ENCODE peak calls at places on chromosomes 2 and 18, in ten cellular contexts. U is AG04449, H is NT2/D1, X is HAP-1, J is aorta, B is lower leg skin, G is fibroblast of pulmonary artery, I is IMR-90, M is GM23338, Q is vagina. D is an unnamed sample.

GRCh38 chr2:180523629-180524340 is 456.6 kb upstream of the UBE2E3 start:
- DNase-seq in M (no peak), H (no peak), G (peak), I (peak), U (peak), X (no peak), B (peak), J (no peak), Q (no peak), D (no peak)

GRCh38 chr2:12096425-12096824 is 350.0 kb downstream of the LPIN1 start:
- DNase-seq in Q (peak), X (no peak), I (no peak), U (no peak), G (no peak), H (peak), B (no peak), M (peak), J (no peak), D (peak)

GRCh38 chr2:69711971-69712370 is 30.0 kb upstream of the ANXA4 start:
- DNase-seq in J (no peak), X (no peak), U (no peak), B (no peak), G (no peak), H (no peak), I (no peak), Q (no peak), M (no peak), D (no peak)

GRCh38 chr2:8253781-8254180 is 428.1 kb upstream of the ID2 start:
- DNase-seq in J (no peak), Q (no peak), G (no peak), I (no peak), X (no peak), B (no peak), H (no peak), M (no peak), U (no peak), D (no peak)

GRCh38 chr18:6056171-6056932 is 161.0 kb upstream of the TMEM200C start:
- DNase-seq in U (no peak), I (peak), G (peak), H (no peak), B (no peak), X (no peak), Q (no peak), M (no peak), J (no peak), D (peak)

GRCh38 chr2:42722328-42723190 is 41.4 kb downstream of the OXER1 start:
- DNase-seq in M (peak), B (peak), U (peak), H (peak), I (peak), J (no peak), Q (no peak), X (no peak), G (peak), D (no peak)

GRCh38 chr18:13290856-13291271 is 72.3 kb downstream of the LDLRAD4 start:
- DNase-seq in X (no peak), H (no peak), G (no peak), I (no peak), J (no peak), U (no peak), Q (no peak), M (no peak), B (no peak), D (no peak)

GRCh38 chr2:199457147-199458016 is at the start of gene SATB2:
- DNase-seq in B (no peak), M (no peak), G (peak), J (peak), U (no peak), H (no peak), I (peak), X (peak), Q (no peak), D (peak)

GRCh38 chr2:240981871-240982800 is 16.3 kb upstream of the SNED1 start:
- DNase-seq in I (no peak), G (no peak), M (no peak), B (no peak), U (no peak), X (no peak), Q (no peak), H (no peak), J (peak), D (no peak)

GRCh38 chr18:13563390-13563805 is 163.0 kb downstream of the FAM210A start:
- DNase-seq in B (no peak), M (no peak), H (no peak), G (no peak), Q (no peak), X (no peak), U (no peak), J (no peak), I (no peak), D (no peak)

GRCh38 chr2:12797815-12798214 is 81.1 kb downstream of the TRIB2 start:
- DNase-seq in H (no peak), X (no peak), I (peak), J (no peak), G (peak), B (no peak), M (no peak), Q (no peak), U (no peak), D (no peak)

GRCh38 chr2:2333076-2333475 is 2.0 kb upstream of the MYT1L start:
- DNase-seq in X (no peak), Q (no peak), M (no peak), I (no peak), B (no peak), H (no peak), G (no peak), U (no peak), J (no peak), D (no peak)

GRCh38 chr2:18432999-18433398 is 127.5 kb downstream of the RDH14 start:
- DNase-seq in X (no peak), J (no peak), H (peak), M (peak), G (peak), B (no peak), U (no peak), Q (no peak), I (no peak), D (peak)

GRCh38 chr2:43045866-43046265 is 180.5 kb downstream of the ZFP36L2 start:
- DNase-seq in J (no peak), G (no peak), H (no peak), U (no peak), I (no peak), X (no peak), B (no peak), Q (no peak), M (no peak), D (no peak)

GRCh38 chr2:232951891-232952290 is 61.2 kb downstream of the NGEF start:
- DNase-seq in M (no peak), U (no peak), Q (no peak), G (peak), H (no peak), J (no peak), X (no peak), I (no peak), B (no peak), D (no peak)

GRCh38 chr2:236971919-236972381 is 113.7 kb upstream of the COPS8 start:
- DNase-seq in Q (no peak), X (no peak), J (no peak), M (no peak), G (no peak), H (no peak), B (no peak), U (no peak), I (no peak), D (no peak)
- H3K4me3 ChIP-seq in Q (no peak), X (no peak), J (no peak), M (no peak), G (no peak), H (no peak), B (no peak), U (no peak), I (no peak), D (no peak)

GRCh38 chr2:86809481-86810121 is 18.9 kb upstream of the CD8A start:
- DNase-seq in H (no peak), G (no peak), I (no peak), U (no peak), X (no peak), B (no peak), Q (no peak), M (peak), J (no peak), D (peak)

GRCh38 chr2:86807462-86808275 is 17.0 kb upstream of the CD8A start:
- DNase-seq in M (peak), U (no peak), Q (no peak), X (peak), G (peak), B (peak), J (no peak), I (no peak), H (no peak), D (peak)

GRCh38 chr2:86807121-86807461 is 16.4 kb upstream of the CD8A start:
- DNase-seq in B (no peak), X (no peak), H (no peak), Q (no peak), U (no peak), I (no peak), M (no peak), G (no peak), J (no peak), D (no peak)

GRCh38 chr2:86806059-86806857 is 15.5 kb upstream of the CD8A start:
- DNase-seq in Q (no peak), X (no peak), I (no peak), J (no peak), G (no peak), M (no peak), H (no peak), U (no peak), B (no peak), D (no peak)

DNA sequence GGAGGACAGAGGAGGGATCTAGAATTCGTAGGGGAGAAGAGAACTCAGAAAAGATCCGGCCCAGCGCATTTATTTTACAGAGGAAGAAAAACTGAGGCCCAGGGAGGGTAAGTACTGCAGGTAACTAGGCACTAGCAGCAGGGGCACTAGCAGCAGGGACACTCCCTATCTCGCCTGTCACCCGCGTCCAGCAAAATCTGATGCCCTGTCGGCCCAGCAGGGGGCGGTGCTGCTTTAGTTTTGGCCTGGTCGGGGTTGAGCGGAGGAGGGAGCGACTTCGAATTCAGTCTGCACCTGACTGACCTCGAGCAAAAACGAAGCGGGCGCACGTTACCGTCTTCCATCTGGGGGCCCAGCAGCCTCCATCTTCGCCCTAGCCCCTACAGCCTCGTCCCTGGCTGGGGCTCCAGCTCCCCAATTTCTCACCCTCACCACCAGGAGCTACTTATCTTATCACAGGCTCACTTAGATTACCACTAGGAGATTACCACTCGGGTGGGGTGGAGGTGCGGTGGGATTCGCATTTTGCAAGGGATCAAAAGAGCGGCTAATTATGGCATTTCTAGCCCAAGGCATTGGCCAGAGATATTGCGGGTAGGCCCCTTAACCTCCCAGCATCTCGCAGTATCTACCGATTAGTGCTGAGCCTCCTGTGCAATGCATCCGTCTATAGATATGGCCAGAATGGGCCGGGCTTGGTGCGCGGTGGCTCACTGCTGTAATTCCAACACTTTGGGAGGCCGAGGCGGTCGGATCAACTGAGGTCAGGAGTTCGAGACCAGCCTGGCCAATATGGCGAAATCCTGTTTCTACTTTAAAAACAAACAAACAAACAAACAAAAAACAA is 17.8 kb upstream of the CD8A start:
- DNase-seq in X (peak), J (peak), I (peak), U (peak), B (peak), Q (no peak), G (peak), M (peak), H (peak), D (peak)
- H3K4me3 ChIP-seq in X (peak), J (no peak), I (no peak), U (peak), B (no peak), Q (peak), G (peak), M (peak), H (peak), D (peak)

GRCh38 chr18:8720141-8720540 is 14.8 kb downstream of the MTCL1 start:
- DNase-seq in H (no peak), M (no peak), J (no peak), G (no peak), I (no peak), B (no peak), Q (no peak), U (no peak), X (no peak), D (no peak)
- H3K4me3 ChIP-seq in H (no peak), M (no peak), J (no peak), G (no peak), I (no peak), B (no peak), Q (no peak), U (no peak), X (no peak), D (no peak)

DNA sequence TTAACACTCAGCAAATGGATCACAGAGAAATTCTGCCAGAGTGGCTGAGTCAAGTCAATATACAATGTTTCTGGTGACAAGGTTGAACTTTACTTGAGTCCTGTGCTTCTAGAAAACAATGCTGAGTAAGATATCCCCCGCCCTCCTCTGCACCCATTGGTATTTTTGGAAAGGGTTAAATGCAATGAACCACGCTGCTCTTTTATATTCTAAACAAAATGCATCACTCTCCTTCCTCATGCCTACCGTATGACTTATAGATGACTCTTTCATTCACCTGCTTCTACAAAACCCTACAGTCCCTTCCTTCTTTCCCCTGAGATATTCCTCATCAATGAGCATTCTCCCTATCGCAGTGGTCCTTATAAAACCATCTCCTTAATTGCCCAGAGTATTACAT is 168.8 kb downstream of the TXNL1 start:
- DNase-seq in I (peak), U (no peak), H (no peak), Q (no peak), G (no peak), B (no peak), X (no peak), M (no peak), J (no peak), D (no peak)
- H3K4me3 ChIP-seq in I (no peak), U (no peak), H (no peak), Q (no peak), G (no peak), B (no peak), X (no peak), M (no peak), J (no peak), D (no peak)

GRCh38 chr2:237410949-237411635 is 2.9 kb downstream of the COL6A3 start:
- DNase-seq in M (no peak), B (no peak), J (no peak), G (peak), H (no peak), X (no peak), Q (peak), I (no peak), U (no peak), D (no peak)
- H3K4me3 ChIP-seq in M (no peak), B (peak), J (peak), G (peak), H (no peak), X (no peak), Q (peak), I (peak), U (peak), D (no peak)

GRCh38 chr2:174840436-174840835 is 76.2 kb upstream of the CHRNA1 start:
- DNase-seq in Q (no peak), X (no peak), G (peak), U (peak), I (peak), H (no peak), J (no peak), B (no peak), M (no peak), D (no peak)
- H3K4me3 ChIP-seq in Q (no peak), X (no peak), G (no peak), U (no peak), I (no peak), H (no peak), J (no peak), B (no peak), M (no peak), D (no peak)

GRCh38 chr2:5668682-5669267 is 23.4 kb upstream of the SOX11 start:
- DNase-seq in U (no peak), B (no peak), J (no peak), M (no peak), G (no peak), I (no peak), H (no peak), Q (no peak), X (no peak), D (no peak)

GRCh38 chr2:5673148-5673860 is 18.9 kb upstream of the SOX11 start:
- DNase-seq in B (no peak), X (no peak), H (no peak), J (peak), I (no peak), U (no peak), G (no peak), M (peak), Q (no peak), D (peak)

GRCh38 chr2:5677133-5677532 is 15.1 kb upstream of the SOX11 start:
- DNase-seq in G (no peak), B (no peak), Q (no peak), H (no peak), I (no peak), U (no peak), X (no peak), M (no peak), J (no peak), D (no peak)

GRCh38 chr2:5672749-5673147 is 19.4 kb upstream of the SOX11 start:
- DNase-seq in J (no peak), B (no peak), M (no peak), X (no peak), I (no peak), H (no peak), Q (no peak), G (no peak), U (no peak), D (no peak)

GRCh38 chr2:5673861-5674240 is 18.3 kb upstream of the SOX11 start:
- DNase-seq in I (peak), Q (no peak), G (no peak), M (peak), J (no peak), U (no peak), B (no peak), X (no peak), H (no peak), D (no peak)
- H3K4me3 ChIP-seq in I (peak), Q (no peak), G (no peak), M (peak), J (no peak), U (peak), B (no peak), X (no peak), H (no peak), D (peak)

GRCh38 chr2:219687882-219688559 is 60.6 kb downstream of the SLC4A3 start:
- DNase-seq in I (no peak), G (no peak), X (no peak), U (no peak), M (peak), B (no peak), Q (no peak), H (no peak), J (no peak), D (no peak)

GRCh38 chr2:219689676-219690628 is 62.5 kb downstream of the SLC4A3 start:
- DNase-seq in X (peak), J (no peak), H (peak), U (no peak), Q (no peak), B (peak), I (peak), M (peak), G (peak), D (peak)

GRCh38 chr2:219688560-219689445 is 61.4 kb downstream of the SLC4A3 start:
- DNase-seq in Q (no peak), G (peak), J (peak), X (no peak), B (no peak), H (no peak), M (no peak), I (peak), U (peak), D (no peak)

GRCh38 chr2:219684721-219685689 is 57.6 kb downstream of the SLC4A3 start:
- DNase-seq in J (peak), G (peak), U (no peak), H (no peak), M (peak), B (peak), X (peak), Q (peak), I (peak), D (peak)

DNA sequence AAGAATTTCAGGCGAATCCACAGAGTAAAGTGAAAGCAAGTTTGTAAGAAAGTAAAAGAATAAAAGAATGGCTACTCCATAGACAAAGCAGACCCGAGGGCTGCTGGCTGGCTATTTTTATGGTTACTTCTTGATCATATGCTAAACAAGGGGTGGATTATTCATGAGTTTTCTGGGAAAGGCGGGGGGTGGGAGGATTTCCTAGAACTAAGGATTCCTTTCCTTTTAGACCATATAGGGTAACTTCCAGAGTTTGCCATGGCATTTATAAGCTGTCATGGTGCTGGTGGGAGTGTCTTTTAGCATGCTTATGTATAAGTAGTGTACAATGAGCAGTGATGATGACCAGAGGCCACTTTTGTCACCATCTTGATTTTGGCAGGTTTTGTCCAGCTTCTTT is 59.8 kb downstream of the SLC4A3 start:
- DNase-seq in Q (no peak), B (no peak), J (no peak), I (peak), M (no peak), U (peak), G (peak), X (no peak), H (no peak), D (no peak)
- H3K4me3 ChIP-seq in Q (no peak), B (no peak), J (no peak), I (no peak), M (no peak), U (no peak), G (no peak), X (no peak), H (no peak), D (no peak)

GRCh38 chr2:231412616-231412963 is 17.1 kb downstream of the B3GNT7 start:
- DNase-seq in H (no peak), X (no peak), J (no peak), I (no peak), B (no peak), Q (no peak), G (no peak), U (no peak), M (no peak), D (no peak)
- H3K4me3 ChIP-seq in H (peak), X (peak), J (no peak), I (no peak), B (no peak), Q (peak), G (peak), U (peak), M (peak), D (no peak)

D was measured in H7.